ENCODE peak calls at places on chromosomes 2 and 18, in six cellular contexts. A is fibroblast of mammary gland, F is sigmoid colon, D is B cell, V is pancreas, S is endothelial cell. W is an unnamed sample.

GRCh38 chr2:152343426-152343825 is 8.5 kb downstream of the FMNL2 start:
- DNase-seq in F (no peak), V (no peak), S (no peak), A (no peak), D (no peak), W (no peak)

GRCh38 chr18:75156139-75156750 is 52.7 kb downstream of the PTGR3 start:
- DNase-seq in V (no peak), F (no peak), D (peak; percentile 23), A (no peak), S (no peak), W (no peak)

GRCh38 chr18:48441405-48441881 is 32.3 kb upstream of the ZBTB7C start:
- DNase-seq in F (no peak), A (peak; percentile 16), V (no peak), D (no peak), S (no peak), W (peak; percentile 43)

GRCh38 chr2:183079335-183079775 is 808 bp downstream of the DUSP19 start:
- DNase-seq in F (no peak), S (no peak), D (no peak), V (no peak), A (peak; percentile 38), W (no peak)

GRCh38 chr2:199465390-199465789 is 7.7 kb upstream of the SATB2 start:
- DNase-seq in D (no peak), S (no peak), F (no peak), A (no peak), V (no peak), W (no peak)

GRCh38 chr2:85524567-85524923 is 14.4 kb upstream of the MAT2A start:
- DNase-seq in V (no peak), F (no peak), D (no peak), S (no peak), A (no peak), W (no peak)

GRCh38 chr2:36354816-36355156 is 792 bp upstream of the CRIM1 start:
- DNase-seq in A (no peak), F (peak; percentile 62), V (no peak), S (no peak), D (no peak), W (no peak)

GRCh38 chr18:23503967-23504352 is 649 bp downstream of the RMC1 start:
- DNase-seq in F (no peak), D (no peak), S (no peak), V (no peak), A (no peak), W (no peak)

GRCh38 chr2:64779117-64779690 is 125.5 kb upstream of the SERTAD2 start:
- DNase-seq in V (no peak), F (no peak), A (peak; percentile 84), S (no peak), D (no peak), W (no peak)

GRCh38 chr18:12991839-12992216 is 666 bp downstream of the CEP192 start:
- DNase-seq in D (no peak), F (no peak), V (no peak), S (no peak), A (no peak), W (no peak)

GRCh38 chr2:118970396-118971135 is 28.6 kb downstream of the MARCO start:
- DNase-seq in S (no peak), V (no peak), D (no peak), F (peak; percentile 77), A (no peak), W (no peak)

GRCh38 chr2:200913654-200914053 is 24.5 kb downstream of the NIF3L1 start:
- DNase-seq in F (no peak), A (peak; percentile 42), V (no peak), S (no peak), D (no peak), W (no peak)

GRCh38 chr2:238719641-238720040 is 128.2 kb upstream of the TWIST2 start:
- DNase-seq in V (no peak), S (no peak), F (no peak), D (no peak), A (no peak), W (no peak)

GRCh38 chr18:5890606-5891360 is 4.5 kb downstream of the TMEM200C start:
- DNase-seq in A (peak; percentile 8), D (no peak), F (no peak), V (peak; percentile 89), S (peak; percentile 81), W (peak; percentile 27)

GRCh38 chr2:38074775-38075435 is 1.0 kb downstream of the CYP1B1 start:
- DNase-seq in D (no peak), A (peak; percentile 34), V (peak; percentile 65), F (no peak), S (peak; percentile 48), W (peak; percentile 43)

GRCh38 chr2:98293931-98294687 is 52.1 kb upstream of the CNGA3 start:
- DNase-seq in V (no peak), D (no peak), A (no peak), F (no peak), S (no peak), W (no peak)

GRCh38 chr2:147792966-147793617 is 51.7 kb upstream of the ACVR2A start:
- DNase-seq in V (no peak), F (no peak), D (no peak), A (peak; percentile 47), S (no peak), W (no peak)

GRCh38 chr18:3458378-3458777 is 8.4 kb downstream of the TGIF1 start:
- DNase-seq in F (no peak), A (no peak), V (no peak), D (no peak), S (no peak), W (no peak)

GRCh38 chr18:58269931-58270330 is 225.9 kb downstream of the NEDD4L start:
- DNase-seq in V (no peak), F (no peak), D (no peak), S (no peak), A (no peak), W (no peak)

GRCh38 chr2:17780546-17780945 is 26.6 kb downstream of the GEN1 start:
- DNase-seq in S (no peak), F (no peak), D (no peak), V (no peak), A (no peak), W (no peak)

GRCh38 chr18:24552218-24552617 is 91.8 kb downstream of the HRH4 start:
- DNase-seq in D (no peak), S (no peak), A (no peak), F (no peak), V (no peak), W (no peak)

GRCh38 chr2:55771612-55772011 is 78.0 kb upstream of the PNPT1 start:
- DNase-seq in S (no peak), F (no peak), A (peak; percentile 53), V (no peak), D (no peak), W (no peak)

GRCh38 chr2:28423856-28424605 is 31.4 kb downstream of the FOSL2 start:
- DNase-seq in S (no peak), D (no peak), V (peak; percentile 38), A (no peak), F (peak; percentile 62), W (no peak)

GRCh38 chr18:76565238-76566173 is 70.5 kb upstream of the ZNF516 start:
- DNase-seq in F (peak; percentile 90), A (peak; percentile 97), D (no peak), V (no peak), S (peak; percentile 45), W (peak; percentile 63)

GRCh38 chr2:26585100-26585499 is 56.1 kb downstream of the CIB4 start:
- DNase-seq in D (no peak), V (peak; percentile 46), S (no peak), F (peak; percentile 60), A (no peak), W (no peak)

GRCh38 chr2:100935372-100935752 is 66.7 kb upstream of the RPL31 start:
- DNase-seq in F (no peak), V (no peak), D (no peak), S (no peak), A (peak; percentile 67), W (no peak)

GRCh38 chr2:116747103-116747502 is 1067.4 kb upstream of the DDX18 start:
- DNase-seq in S (no peak), F (no peak), D (no peak), V (no peak), A (no peak), W (no peak)
- TF ChIP-seq CTCF in S (no peak), F (no peak), D (no peak), V (no peak), A (no peak), W (no peak)

GRCh38 chr2:111698743-111699554 is 185.0 kb downstream of the ANAPC1 start:
- DNase-seq in F (peak; percentile 72), D (no peak), S (no peak), V (no peak), A (peak; percentile 100), W (peak; percentile 52)
- TF ChIP-seq CTCF in F (no peak), D (no peak), S (no peak), V (no peak), A (peak; percentile 54), W (no peak)

DNA sequence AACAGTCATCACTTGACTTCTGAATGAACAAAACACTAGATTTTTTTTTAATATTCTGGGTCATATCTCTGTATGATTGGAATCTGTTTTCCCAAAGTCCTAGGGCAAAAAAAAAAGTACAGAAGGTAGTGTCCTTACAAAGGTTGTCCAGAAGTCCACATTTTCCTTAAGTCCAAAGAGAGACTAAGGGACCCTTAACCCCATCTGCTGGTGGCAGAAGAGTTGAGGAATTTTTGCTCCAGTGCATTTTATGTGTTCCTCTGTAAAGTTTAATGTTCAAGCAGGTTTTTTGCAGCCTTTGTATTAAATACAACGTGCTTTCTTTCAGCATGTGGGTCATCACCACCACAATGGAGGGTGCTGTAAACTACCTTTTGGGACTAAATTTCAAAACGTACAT is 215.9 kb downstream of the SP3 start:
- DNase-seq in F (no peak), A (peak; percentile 57), S (no peak), V (no peak), D (no peak), W (no peak)
- TF ChIP-seq CTCF in F (no peak), A (peak; percentile 58), S (no peak), V (no peak), D (no peak), W (no peak)

GRCh38 chr2:149089068-149089467 is 50.6 kb downstream of the LYPD6B start:
- DNase-seq in D (no peak), F (no peak), V (no peak), S (no peak), A (no peak), W (no peak)

GRCh38 chr2:149084924-149085795 is 46.7 kb downstream of the LYPD6B start:
- DNase-seq in D (no peak), F (no peak), V (no peak), A (no peak), S (no peak), W (no peak)

GRCh38 chr2:149090706-149091105 is 52.2 kb downstream of the LYPD6B start:
- DNase-seq in A (peak; percentile 18), V (no peak), F (no peak), D (no peak), S (no peak), W (no peak)

GRCh38 chr2:149082781-149083180 is 44.3 kb downstream of the LYPD6B start:
- DNase-seq in S (no peak), V (no peak), A (no peak), F (no peak), D (no peak), W (no peak)

GRCh38 chr2:149087751-149088150 is 49.3 kb downstream of the LYPD6B start:
- DNase-seq in A (no peak), D (no peak), S (no peak), F (no peak), V (no peak), W (no peak)
- TF ChIP-seq CTCF in A (peak; percentile 22), D (no peak), S (peak; percentile 82), F (no peak), V (no peak), W (no peak)